ENCODE peak calls at places on chromosome 6, in seven cellular contexts. X is IMR-90, V is mesenchymal stem cell, Z is Caco-2, S is kidney, K is GM23248, Y is SJSA1. Q is an unnamed sample.

GRCh38 chr6:96162711-96163120 is 146.9 kb downstream of the FUT9 start:
- DNase-seq in X (no peak), V (no peak), Z (no peak), S (no peak), K (no peak), Y (no peak), Q (no peak)

GRCh38 chr6:139580592-139581484 is 206.4 kb upstream of the CITED2 start:
- DNase-seq in X (no peak), V (no peak), Z (no peak), S (no peak), K (no peak), Y (no peak), Q (no peak)

GRCh38 chr6:23003671-23004598 is 434.6 kb downstream of the HDGFL1 start:
- DNase-seq in X (peak; percentile 86), V (peak; percentile 97), Z (no peak), S (no peak), K (peak; percentile 85), Y (no peak), Q (peak; percentile 36)

GRCh38 chr6:148367418-148368024 is 24.9 kb downstream of the SASH1 start:
- DNase-seq in X (peak; percentile 75), V (peak; percentile 85), Z (no peak), S (peak; percentile 79), K (peak; percentile 52), Y (peak; percentile 63), Q (peak; percentile 29)

GRCh38 chr6:132289761-132290160 is 111.5 kb downstream of the MOXD1 start:
- DNase-seq in X (no peak), V (no peak), Z (no peak), S (no peak), K (peak; percentile 50), Y (no peak), Q (no peak)

GRCh38 chr6:139037490-139037889 is 8.9 kb downstream of the ABRACL start:
- DNase-seq in X (peak; percentile 79), V (peak; percentile 60), Z (no peak), S (no peak), K (peak; percentile 93), Y (no peak), Q (peak; percentile 15)

GRCh38 chr6:135974416-135974815 is 122.9 kb downstream of the PDE7B start:
- DNase-seq in X (no peak), V (no peak), Z (no peak), S (no peak), K (peak; percentile 16), Y (no peak), Q (no peak)

GRCh38 chr6:139567095-139567494 is 192.6 kb upstream of the CITED2 start:
- DNase-seq in X (no peak), V (peak; percentile 67), Z (no peak), S (no peak), K (no peak), Y (peak; percentile 52), Q (no peak)

GRCh38 chr6:10613693-10614092 is 80.7 kb downstream of the C6orf52 start:
- DNase-seq in X (no peak), V (peak; percentile 17), Z (no peak), S (no peak), K (no peak), Y (no peak), Q (peak; percentile 85)

GRCh38 chr6:137206562-137206961 is 12.6 kb downstream of the IFNGR1 start:
- DNase-seq in X (no peak), V (no peak), Z (no peak), S (no peak), K (no peak), Y (no peak), Q (no peak)

GRCh38 chr6:105909084-105909483 is 177.1 kb upstream of the PRDM1 start:
- DNase-seq in X (no peak), V (no peak), Z (no peak), S (no peak), K (no peak), Y (no peak), Q (no peak)

GRCh38 chr6:167546611-167547327 is 221.9 kb downstream of the TTLL2 start:
- DNase-seq in X (no peak), V (no peak), Z (no peak), S (peak; percentile 91), K (no peak), Y (no peak), Q (peak; percentile 34)

GRCh38 chr6:63466242-63466733 is 106.0 kb upstream of the LOC128125822 start:
- DNase-seq in X (no peak), V (no peak), Z (no peak), S (no peak), K (no peak), Y (no peak), Q (no peak)

GRCh38 chr6:166586424-166587156 is at the start of gene RAMACL:
- DNase-seq in X (no peak), V (no peak), Z (peak; percentile 76), S (no peak), K (no peak), Y (no peak), Q (no peak)

GRCh38 chr6:133202610-133203343 is 38.4 kb upstream of the EYA4 start:
- DNase-seq in X (peak; percentile 87), V (no peak), Z (no peak), S (no peak), K (peak; percentile 18), Y (no peak), Q (peak; percentile 39)

GRCh38 chr6:36171573-36171972 is 25.0 kb upstream of the BRPF3 start:
- DNase-seq in X (no peak), V (no peak), Z (no peak), S (no peak), K (no peak), Y (no peak), Q (no peak)

GRCh38 chr6:134802426-134803058 is 147.4 kb downstream of the ALDH8A1 start:
- DNase-seq in X (peak; percentile 59), V (peak; percentile 6), Z (peak; percentile 50), S (no peak), K (no peak), Y (no peak), Q (no peak)

GRCh38 chr6:149761438-149761837 is 11.9 kb downstream of the PCMT1 start:
- DNase-seq in X (no peak), V (no peak), Z (no peak), S (no peak), K (no peak), Y (no peak), Q (no peak)

GRCh38 chr6:35181313-35181932 is 32.3 kb upstream of the SCUBE3 start:
- DNase-seq in X (peak; percentile 64), V (peak; percentile 72), Z (no peak), S (no peak), K (peak; percentile 81), Y (no peak), Q (peak; percentile 85)

GRCh38 chr6:45557454-45557853 is 179.7 kb upstream of the SUPT3H start:
- DNase-seq in X (no peak), V (no peak), Z (no peak), S (no peak), K (no peak), Y (no peak), Q (no peak)

GRCh38 chr6:158668707-158669103 is 18.9 kb downstream of the SYTL3 start:
- DNase-seq in X (no peak), V (no peak), Z (no peak), S (no peak), K (no peak), Y (no peak), Q (no peak)

GRCh38 chr6:5813625-5814027 is 193.1 kb downstream of the NRN1 start:
- DNase-seq in X (no peak), V (no peak), Z (no peak), S (no peak), K (no peak), Y (no peak), Q (no peak)

GRCh38 chr6:72819609-72820008 is 197.7 kb downstream of the KCNQ5 start:
- DNase-seq in X (no peak), V (no peak), Z (no peak), S (no peak), K (no peak), Y (no peak), Q (no peak)

GRCh38 chr6:30325873-30326445 is 768 bp upstream of the TRIM39 start:
- DNase-seq in X (no peak), V (no peak), Z (peak; percentile 82), S (peak; percentile 76), K (peak; percentile 60), Y (peak; percentile 54), Q (no peak)

GRCh38 chr6:12233693-12234551 is 56.2 kb upstream of the EDN1 start:
- DNase-seq in X (peak; percentile 84), V (peak; percentile 83), Z (peak; percentile 45), S (no peak), K (peak; percentile 84), Y (peak; percentile 54), Q (peak; percentile 38)

GRCh38 chr6:44662461-44663121 is 275.1 kb downstream of the CDC5L start:
- DNase-seq in X (no peak), V (no peak), Z (no peak), S (peak; percentile 80), K (no peak), Y (peak; percentile 94), Q (peak; percentile 41)

GRCh38 chr6:160462116-160462515 is 113.9 kb downstream of the SLC22A3 start:
- DNase-seq in X (no peak), V (no peak), Z (no peak), S (no peak), K (no peak), Y (no peak), Q (no peak)

GRCh38 chr6:33739611-33740010 is 7.1 kb downstream of the IP6K3 start:
- DNase-seq in X (no peak), V (no peak), Z (no peak), S (no peak), K (no peak), Y (no peak), Q (no peak)

GRCh38 chr6:100461273-100461919 is 3.3 kb downstream of the SIM1 start:
- DNase-seq in X (no peak), V (peak; percentile 41), Z (no peak), S (no peak), K (peak; percentile 86), Y (no peak), Q (peak; percentile 79)

GRCh38 chr6:142773859-142774258 is 171.1 kb downstream of the HIVEP2 start:
- DNase-seq in X (no peak), V (no peak), Z (no peak), S (no peak), K (no peak), Y (no peak), Q (no peak)
- H3K36me3 ChIP-seq in X (peaks cover 30% of the 10 kb centered on the region), V (peaks cover 36% of the 10 kb centered on the region), Z (no peaks in the 10 kb centered on the region), S (peaks cover 18% of the 10 kb centered on the region), K (peaks cover 39% of the 10 kb centered on the region), Y (peaks cover 15% of the 10 kb centered on the region), Q (peaks cover 15% of the 10 kb centered on the region)

GRCh38 chr6:85632164-85632942 is 10.3 kb downstream of the SYNCRIP start:
- DNase-seq in X (no peak), V (no peak), Z (no peak), S (no peak), K (no peak), Y (no peak), Q (no peak)
- H3K36me3 ChIP-seq in X (peaks cover 57% of the 10 kb centered on the region), V (peaks cover 29% of the 10 kb centered on the region), Z (no peaks in the 10 kb centered on the region), S (peaks cover 34% of the 10 kb centered on the region), K (peaks cover 88% of the 10 kb centered on the region), Y (peaks cover 98% of the 10 kb centered on the region), Q (peaks cover 99% of the 10 kb centered on the region)

DNA sequence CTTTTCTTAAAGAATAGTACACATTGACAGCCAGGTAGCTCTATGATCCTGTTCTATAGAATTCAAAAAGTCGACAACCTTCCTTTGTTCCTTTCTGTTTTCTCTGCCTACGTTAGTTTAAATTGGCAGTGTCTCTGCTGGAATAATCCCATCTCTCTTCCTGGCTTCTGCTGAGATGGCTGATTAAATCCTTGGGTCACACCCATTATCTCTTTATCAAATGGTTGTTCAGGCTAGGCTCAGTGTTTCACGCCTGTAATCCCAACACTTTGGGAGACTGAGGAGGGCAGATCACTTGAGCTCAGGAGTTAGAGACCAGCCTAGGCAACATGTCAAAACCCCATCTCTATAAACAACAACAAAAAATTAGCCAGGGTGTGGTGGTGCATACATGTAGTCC is 44.4 kb downstream of the HFE start:
- DNase-seq in X (no peak), V (no peak), Z (no peak), S (no peak), K (no peak), Y (no peak), Q (no peak)
- H3K36me3 ChIP-seq in X (peaks cover 18% of the 10 kb centered on the region), V (peaks cover 21% of the 10 kb centered on the region), Z (no peaks in the 10 kb centered on the region), S (peaks cover 2% of the 10 kb centered on the region), K (peaks cover 28% of the 10 kb centered on the region), Y (peaks cover 44% of the 10 kb centered on the region), Q (peaks cover 2% of the 10 kb centered on the region)

GRCh38 chr6:70831427-70831826 is 125.4 kb downstream of the B3GAT2 start:
- DNase-seq in X (no peak), V (no peak), Z (no peak), S (no peak), K (no peak), Y (no peak), Q (no peak)
- H3K36me3 ChIP-seq in X (no peaks in the 10 kb centered on the region), V (no peaks in the 10 kb centered on the region), Z (no peaks in the 10 kb centered on the region), S (no peaks in the 10 kb centered on the region), K (no peaks in the 10 kb centered on the region), Y (no peaks in the 10 kb centered on the region), Q (no peaks in the 10 kb centered on the region)